ENCODE peak calls at places on chromosomes 12 and 14, in eight cellular contexts. X is CD8-positive, alpha-beta T cell; Y is fibroblast of lung; B is GM23338; P is breast epithelium; Q is neuronal stem cell; H is neural progenitor cell; R is stomach. W is an unnamed sample.

GRCh38 chr12:15738438-15739015 is 50.7 kb downstream of the EPS8 start:
- DNase-seq in X (no peak), Y (no peak), B (no peak), P (no peak), Q (no peak), H (no peak), R (no peak), W (no peak)

GRCh38 chr12:64679487-64679983 is 69.2 kb downstream of the RASSF3 start:
- DNase-seq in X (peak), Y (peak), B (no peak), P (peak), Q (no peak), H (no peak), R (peak), W (peak)

GRCh38 chr12:108629824-108630476 is 3.7 kb downstream of the SELPLG start:
- DNase-seq in X (peak), Y (peak), B (no peak), P (no peak), Q (no peak), H (no peak), R (no peak), W (no peak)

GRCh38 chr12:103687262-103687661 is 100.2 kb downstream of the STAB2 start:
- DNase-seq in X (no peak), Y (no peak), B (no peak), P (no peak), Q (no peak), H (no peak), R (no peak), W (no peak)

GRCh38 chr14:55580401-55581010 is 499 bp downstream of the KTN1 start:
- DNase-seq in X (peak), Y (no peak), B (peak), P (peak), Q (peak), H (peak), R (peak), W (peak)

GRCh38 chr14:91351508-91351853 is 66.1 kb downstream of the CCDC88C start:
- DNase-seq in X (no peak), Y (no peak), B (no peak), P (no peak), Q (no peak), H (no peak), R (no peak), W (no peak)

GRCh38 chr14:76887196-76887595 is 61.0 kb downstream of the LRRC74A start:
- DNase-seq in X (no peak), Y (peak), B (no peak), P (no peak), Q (no peak), H (no peak), R (no peak), W (no peak)

GRCh38 chr14:84420236-84420635 is 1109.7 kb upstream of the FLRT2 start:
- DNase-seq in X (no peak), Y (no peak), B (no peak), P (no peak), Q (no peak), H (no peak), R (no peak), W (no peak)

GRCh38 chr14:105171004-105171673 is 2.6 kb upstream of the JAG2 start:
- DNase-seq in X (no peak), Y (no peak), B (no peak), P (no peak), Q (no peak), H (no peak), R (peak), W (peak)

GRCh38 chr12:78121969-78122610 is 291.4 kb downstream of the NAV3 start:
- DNase-seq in X (no peak), Y (no peak), B (no peak), P (no peak), Q (no peak), H (no peak), R (no peak), W (peak)

GRCh38 chr14:54182419-54183040 is 214.3 kb upstream of the CDKN3 start:
- DNase-seq in X (no peak), Y (peak), B (no peak), P (no peak), Q (no peak), H (no peak), R (no peak), W (no peak)

GRCh38 chr12:14614704-14615121 is 47.0 kb upstream of the PLBD1 start:
- DNase-seq in X (no peak), Y (no peak), B (peak), P (no peak), Q (no peak), H (no peak), R (no peak), W (peak)

GRCh38 chr14:26531894-26532293 is 65.9 kb downstream of the NOVA1 start:
- DNase-seq in X (no peak), Y (peak), B (peak), P (no peak), Q (no peak), H (no peak), R (no peak), W (peak)

GRCh38 chr12:111424793-111425251 is 19.1 kb downstream of the SH2B3 start:
- DNase-seq in X (no peak), Y (no peak), B (peak), P (no peak), Q (no peak), H (peak), R (no peak), W (no peak)

GRCh38 chr14:105418269-105419054 is 1.2 kb upstream of the MTA1 start:
- DNase-seq in X (no peak), Y (no peak), B (no peak), P (no peak), Q (no peak), H (no peak), R (no peak), W (no peak)

GRCh38 chr12:50842637-50843493 is at the start of gene TMPRSS12:
- DNase-seq in X (no peak), Y (peak), B (peak), P (peak), Q (no peak), H (peak), R (no peak), W (no peak)

GRCh38 chr12:102351326-102351725 is 129.0 kb downstream of the IGF1 start:
- DNase-seq in X (no peak), Y (no peak), B (no peak), P (no peak), Q (no peak), H (no peak), R (no peak), W (no peak)

GRCh38 chr14:50773632-50774541 is 57.1 kb downstream of the NIN start:
- DNase-seq in X (no peak), Y (peak), B (peak), P (no peak), Q (peak), H (peak), R (peak), W (peak)

GRCh38 chr12:104197264-104197663 is 18.3 kb upstream of the TXNRD1 start:
- DNase-seq in X (no peak), Y (peak), B (no peak), P (no peak), Q (no peak), H (no peak), R (no peak), W (no peak)

GRCh38 chr12:109696485-109697269 is 16.9 kb upstream of the FAM222A start:
- DNase-seq in X (no peak), Y (no peak), B (no peak), P (no peak), Q (no peak), H (no peak), R (no peak), W (no peak)

GRCh38 chr14:106844608-106845285 is 1318.4 kb downstream of the TMEM121 start:
- DNase-seq in X (peak), Y (no peak), B (no peak), P (peak), Q (no peak), H (no peak), R (peak), W (peak)

GRCh38 chr12:39692258-39692853 is 72.8 kb upstream of the ABCD2 start:
- DNase-seq in X (no peak), Y (peak), B (peak), P (no peak), Q (no peak), H (no peak), R (no peak), W (peak)

GRCh38 chr14:87869619-87870583 is 123.1 kb downstream of the GALC start:
- DNase-seq in X (no peak), Y (peak), B (no peak), P (no peak), Q (no peak), H (no peak), R (no peak), W (peak)

GRCh38 chr12:92158711-92159534 is 13.3 kb upstream of the BTG1 start:
- DNase-seq in X (no peak), Y (peak), B (no peak), P (no peak), Q (no peak), H (no peak), R (no peak), W (no peak)
- H3K27ac ChIP-seq in X (peak), Y (no peak), B (no peak), P (peak), Q (no peak), H (no peak), R (no peak), W (no peak)

GRCh38 chr12:48349471-48349870 is 1.2 kb downstream of the ZNF641 start:
- DNase-seq in X (no peak), Y (peak), B (no peak), P (no peak), Q (no peak), H (no peak), R (no peak), W (no peak)
- H3K27ac ChIP-seq in X (no peak), Y (no peak), B (no peak), P (peak), Q (no peak), H (no peak), R (peak), W (no peak)

GRCh38 chr12:132740313-132740646 is 21.4 kb downstream of the ANKLE2 start:
- DNase-seq in X (no peak), Y (no peak), B (no peak), P (no peak), Q (no peak), H (no peak), R (no peak), W (no peak)
- H3K27ac ChIP-seq in X (no peak), Y (no peak), B (no peak), P (no peak), Q (no peak), H (no peak), R (no peak), W (no peak)

GRCh38 chr14:100410056-100410565 is 87.0 kb downstream of the SLC25A47 start:
- DNase-seq in X (no peak), Y (no peak), B (peak), P (no peak), Q (no peak), H (peak), R (no peak), W (no peak)
- H3K27ac ChIP-seq in X (no peak), Y (no peak), B (peak), P (peak), Q (no peak), H (no peak), R (no peak), W (peak)

GRCh38 chr14:101365329-101366158 is 195.8 kb upstream of the DIO3 start:
- DNase-seq in X (no peak), Y (peak), B (no peak), P (peak), Q (peak), H (peak), R (no peak), W (no peak)

GRCh38 chr14:101362529-101363260 is 198.6 kb upstream of the DIO3 start:
- DNase-seq in X (no peak), Y (no peak), B (no peak), P (peak), Q (no peak), H (no peak), R (no peak), W (no peak)

GRCh38 chr14:101363880-101364391 is 197.4 kb upstream of the DIO3 start:
- DNase-seq in X (no peak), Y (no peak), B (no peak), P (peak), Q (no peak), H (no peak), R (no peak), W (no peak)

GRCh38 chr14:101363261-101363555 is 198.1 kb upstream of the DIO3 start:
- DNase-seq in X (no peak), Y (no peak), B (no peak), P (no peak), Q (no peak), H (no peak), R (no peak), W (no peak)

GRCh38 chr14:101364503-101365328 is 196.6 kb upstream of the DIO3 start:
- DNase-seq in X (no peak), Y (peak), B (no peak), P (peak), Q (no peak), H (peak), R (no peak), W (no peak)
- H3K27ac ChIP-seq in X (no peak), Y (no peak), B (no peak), P (peak), Q (no peak), H (no peak), R (peak), W (no peak)

GRCh38 chr12:46271846-46272245 is 3.0 kb upstream of the SLC38A1 start:
- DNase-seq in X (no peak), Y (no peak), B (no peak), P (no peak), Q (no peak), H (no peak), R (no peak), W (no peak)
- H3K27ac ChIP-seq in X (peak), Y (no peak), B (no peak), P (no peak), Q (no peak), H (no peak), R (no peak), W (no peak)

GRCh38 chr14:102086972-102087761 is at the start of gene HSP90AA1:
- DNase-seq in X (peak), Y (peak), B (peak), P (peak), Q (peak), H (peak), R (peak), W (peak)

GRCh38 chr14:102087762-102088011 is 843 bp upstream of the HSP90AA1 start:
- DNase-seq in X (no peak), Y (no peak), B (peak), P (no peak), Q (no peak), H (no peak), R (no peak), W (no peak)

GRCh38 chr14:102085503-102085902 is 1.3 kb downstream of the HSP90AA1 start:
- DNase-seq in X (no peak), Y (no peak), B (no peak), P (no peak), Q (no peak), H (no peak), R (no peak), W (no peak)

GRCh38 chr14:102086346-102086971 is 385 bp downstream of the HSP90AA1 start:
- DNase-seq in X (peak), Y (peak), B (peak), P (no peak), Q (no peak), H (no peak), R (peak), W (peak)

DNA sequence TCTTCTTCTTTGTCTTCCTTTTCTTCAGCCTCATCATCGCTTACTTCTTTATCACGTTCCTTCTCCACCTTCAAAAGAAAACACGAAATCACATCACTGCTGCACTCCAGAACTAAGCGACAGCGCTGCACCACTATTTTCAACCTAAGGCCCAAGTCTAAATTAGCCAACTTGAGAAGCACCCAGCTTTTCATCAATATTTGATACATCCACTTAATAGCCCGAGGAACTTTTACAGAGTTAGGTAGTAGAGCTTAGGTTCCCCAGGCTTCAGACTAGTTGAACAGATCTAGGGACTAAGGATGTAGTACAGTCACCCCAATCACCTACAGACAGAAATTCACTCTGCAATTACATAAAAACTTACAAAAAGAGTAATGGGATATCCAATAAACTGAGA is 1.9 kb downstream of the HSP90AA1 start:
- DNase-seq in X (no peak), Y (no peak), B (no peak), P (no peak), Q (no peak), H (no peak), R (no peak), W (no peak)
- H3K27ac ChIP-seq in X (no peak), Y (no peak), B (peak), P (no peak), Q (no peak), H (no peak), R (no peak), W (no peak)

GRCh38 chr12:29769162-29769820 is 14.5 kb downstream of the TMTC1 start:
- DNase-seq in X (no peak), Y (peak), B (no peak), P (no peak), Q (no peak), H (no peak), R (no peak), W (no peak)
- H3K27ac ChIP-seq in X (no peak), Y (no peak), B (no peak), P (peak), Q (no peak), H (no peak), R (no peak), W (no peak)

W was measured in A673.